ENCODE peak calls at places on chromosomes 13 and 19, in six cellular contexts. B, L, C, W, O and S are unnamed samples. For H3K36me3, the result is how much of the 10 kb centered on the place peaks cover.

GRCh38 chr13:97879646-97880297 is 73.7 kb upstream of the IPO5 start:
- DNase-seq in B (no peak), L (no peak), C (no peak), W (no peak), O (no peak), S (no peak)

GRCh38 chr13:30192320-30193093 is 114.8 kb downstream of the KATNAL1 start:
- DNase-seq in B (no peak), L (no peak), C (no peak), W (no peak), O (no peak), S (no peak)

GRCh38 chr19:8609210-8610040 is 1.1 kb downstream of the ADAMTS10 start:
- DNase-seq in B (peak), L (peak), C (peak), W (peak), O (peak), S (peak)

GRCh38 chr19:8161135-8161646 is 11.8 kb upstream of the FBN3 start:
- DNase-seq in B (peak), L (peak), C (peak), W (no peak), O (no peak), S (no peak)

GRCh38 chr13:47294691-47295090 is 397.8 kb upstream of the HTR2A start:
- DNase-seq in B (no peak), L (no peak), C (no peak), W (no peak), O (no peak), S (no peak)

GRCh38 chr13:107203146-107203847 is 635.4 kb upstream of the ARGLU1 start:
- DNase-seq in B (no peak), L (no peak), C (peak), W (no peak), O (no peak), S (no peak)

GRCh38 chr19:7908742-7909461 is 5.2 kb downstream of the MAP2K7 start:
- DNase-seq in B (no peak), L (no peak), C (no peak), W (no peak), O (no peak), S (peak)

GRCh38 chr19:294341-294818 is 3.2 kb upstream of the PLPP2 start:
- DNase-seq in B (no peak), L (no peak), C (no peak), W (no peak), O (no peak), S (no peak)

GRCh38 chr19:30284209-30284608 is 88.0 kb upstream of the ZNF536 start:
- DNase-seq in B (no peak), L (no peak), C (no peak), W (no peak), O (no peak), S (no peak)

GRCh38 chr19:47447470-47448359 is 24.0 kb downstream of the SLC8A2 start:
- DNase-seq in B (no peak), L (peak), C (peak), W (no peak), O (peak), S (peak)

GRCh38 chr13:50080856-50081105 is 65.5 kb downstream of the KCNRG start:
- DNase-seq in B (no peak), L (no peak), C (no peak), W (no peak), O (no peak), S (no peak)

GRCh38 chr13:24630851-24631341 is 49.3 kb upstream of the ATP12A start:
- DNase-seq in B (no peak), L (peak), C (no peak), W (no peak), O (peak), S (no peak)

GRCh38 chr19:5172859-5173577 is 167.6 kb downstream of the PTPRS start:
- DNase-seq in B (no peak), L (peak), C (no peak), W (no peak), O (peak), S (no peak)

GRCh38 chr13:48902421-48902820 is 73.3 kb upstream of the FNDC3A start:
- DNase-seq in B (no peak), L (no peak), C (no peak), W (no peak), O (no peak), S (no peak)

GRCh38 chr19:39030854-39031367 is 1.4 kb downstream of the FBXO27 start:
- DNase-seq in B (no peak), L (no peak), C (no peak), W (no peak), O (no peak), S (no peak)

GRCh38 chr13:41311607-41312500 is 787 bp downstream of the NAA16 start:
- DNase-seq in B (peak), L (no peak), C (peak), W (peak), O (peak), S (peak)

GRCh38 chr13:71879945-71880344 is 12.9 kb upstream of the DACH1 start:
- DNase-seq in B (no peak), L (no peak), C (no peak), W (no peak), O (no peak), S (no peak)

GRCh38 chr13:53052675-53053074 is 24.1 kb downstream of the OLFM4 start:
- DNase-seq in B (no peak), L (no peak), C (no peak), W (no peak), O (no peak), S (no peak)

GRCh38 chr19:7230826-7231225 is 63.4 kb downstream of the INSR start:
- DNase-seq in B (no peak), L (no peak), C (peak), W (peak), O (peak), S (peak)

DNA sequence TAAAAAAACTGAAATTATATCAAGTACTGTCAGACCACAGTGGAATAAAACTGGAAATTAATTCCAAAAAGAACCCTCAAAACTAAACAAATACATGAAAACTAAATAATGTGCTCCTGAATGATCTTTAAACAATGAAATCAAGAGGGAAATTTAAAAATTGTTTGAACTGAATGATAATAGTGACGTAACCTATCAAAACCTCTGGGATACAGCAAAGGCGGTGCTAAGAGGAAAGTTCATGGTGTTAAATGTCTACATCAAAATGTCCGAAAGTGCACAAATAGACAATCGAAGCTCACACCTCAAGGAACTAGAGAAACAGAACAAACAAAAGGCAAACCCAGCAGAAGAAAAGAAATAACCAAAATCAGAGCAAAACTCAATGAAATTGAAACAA is 70.8 kb upstream of the TUBA3C start:
- DNase-seq in B (no peak), L (no peak), C (no peak), W (no peak), O (no peak), S (no peak)
- H3K36me3 ChIP-seq in B (under half), L (under half), C (under half), W (under half), O (under half), S (under half)

GRCh38 chr19:45403781-45404556 is 900 bp downstream of the PPP1R13L start:
- DNase-seq in B (peak), L (peak), C (peak), W (peak), O (peak), S (peak)

GRCh38 chr19:45406957-45407375 is 522 bp downstream of the POLR1G start:
- DNase-seq in B (no peak), L (no peak), C (no peak), W (no peak), O (no peak), S (no peak)

GRCh38 chr19:45406165-45406956 is at the start of gene POLR1G:
- DNase-seq in B (peak), L (peak), C (peak), W (peak), O (peak), S (peak)

GRCh38 chr19:45404557-45405434 is at the start of gene PPP1R13L:
- DNase-seq in B (peak), L (peak), C (peak), W (peak), O (peak), S (peak)

DNA sequence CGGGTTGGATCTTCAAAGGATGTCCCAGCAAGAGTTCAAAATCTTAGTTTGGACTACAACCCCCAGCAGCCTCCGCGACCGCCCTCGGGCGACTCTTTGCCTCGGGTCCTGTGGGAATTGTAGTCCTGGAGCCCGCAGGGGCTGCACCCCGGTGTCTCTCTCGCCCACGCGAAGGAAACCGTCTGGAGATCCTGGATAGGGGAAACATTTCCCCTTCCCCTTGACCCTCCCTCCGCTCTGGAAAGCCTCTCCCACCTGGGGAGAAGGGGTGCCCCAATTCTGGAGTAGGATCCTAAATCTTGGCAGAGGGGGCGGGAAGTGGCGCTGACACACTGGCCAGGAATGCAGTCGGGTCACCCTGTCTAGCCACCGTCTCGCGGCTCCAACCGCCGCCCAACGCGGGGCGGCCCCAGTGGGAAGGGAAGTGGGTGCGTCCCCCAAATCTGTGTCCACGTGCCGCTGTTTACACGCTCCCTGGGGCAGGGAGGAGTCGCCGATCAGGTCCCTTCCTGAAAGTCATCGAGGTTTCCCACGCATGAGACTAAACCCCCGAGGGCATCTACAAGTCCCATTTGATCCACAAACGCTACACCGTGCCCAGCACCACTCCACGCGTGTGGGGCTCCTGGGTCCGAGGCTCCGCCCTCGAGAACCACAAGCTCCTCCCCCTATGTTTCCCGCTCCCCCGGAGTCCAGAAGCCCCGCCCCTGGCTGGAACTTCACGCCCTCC is 731 bp upstream of the PPP1R13L start:
- DNase-seq in B (peak), L (peak), C (peak), W (peak), O (peak), S (peak)
- TF ChIP-seq POLR2A in B (no peak), L (peak), C (no peak), W (no peak), O (no peak), S (peak)

DNA sequence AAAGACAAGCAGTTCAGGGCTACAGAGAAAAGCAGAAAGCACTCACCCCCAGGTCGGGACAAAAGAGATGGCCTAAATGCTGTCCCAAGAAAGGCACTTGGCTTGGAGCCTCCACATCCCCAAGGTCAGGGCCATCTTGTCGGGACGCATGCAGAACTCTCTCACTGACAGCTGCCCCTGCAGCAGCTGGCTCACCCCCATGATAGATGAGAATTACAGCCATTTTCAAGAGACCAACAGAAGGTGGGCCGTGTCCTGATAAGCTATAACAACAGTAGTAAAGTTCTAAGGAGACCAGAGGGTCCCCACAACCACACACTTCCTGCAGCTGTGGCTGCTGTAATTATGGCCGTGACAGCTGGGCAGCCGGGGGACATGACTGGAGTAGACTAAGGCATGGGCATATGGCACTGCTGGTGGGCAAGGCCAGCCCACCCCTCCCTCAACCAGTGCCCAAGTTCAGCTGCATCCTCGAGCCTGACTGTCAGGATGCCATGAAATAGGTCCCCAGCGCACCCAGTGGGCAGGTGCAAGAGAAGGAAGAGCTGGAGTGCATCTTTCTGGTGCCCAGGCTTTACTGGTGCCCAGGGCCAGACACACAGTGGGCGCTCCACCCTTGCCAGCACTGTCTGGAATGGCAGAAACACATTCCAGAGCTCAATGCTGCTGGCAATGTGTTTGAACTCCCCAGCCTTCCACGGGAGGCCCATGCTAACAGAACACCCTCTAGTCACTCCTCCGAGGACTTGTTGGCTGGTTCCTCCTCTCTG is 436.7 kb upstream of the ZNF507 start:
- DNase-seq in B (no peak), L (no peak), C (peak), W (no peak), O (peak), S (peak)
- H3K36me3 ChIP-seq in B (under half), L (under half), C (under half), W (under half), O (under half), S (under half)

GRCh38 chr13:45034342-45034741 is 45.0 kb downstream of the GPALPP1 start:
- DNase-seq in B (no peak), L (no peak), C (no peak), W (no peak), O (no peak), S (no peak)
- TF ChIP-seq POLR2A in B (no peak), L (no peak), C (no peak), W (no peak), O (no peak), S (no peak)

GRCh38 chr13:20053891-20054290 is 95.4 kb downstream of the ZMYM2 start:
- DNase-seq in B (no peak), L (no peak), C (no peak), W (no peak), O (no peak), S (no peak)

GRCh38 chr13:20053016-20053415 is 94.5 kb downstream of the ZMYM2 start:
- DNase-seq in B (no peak), L (no peak), C (peak), W (no peak), O (peak), S (no peak)

GRCh38 chr13:20057214-20057613 is 98.7 kb downstream of the ZMYM2 start:
- DNase-seq in B (no peak), L (no peak), C (no peak), W (no peak), O (no peak), S (no peak)

GRCh38 chr13:20051366-20051765 is 92.8 kb downstream of the ZMYM2 start:
- DNase-seq in B (no peak), L (no peak), C (no peak), W (no peak), O (no peak), S (no peak)

DNA sequence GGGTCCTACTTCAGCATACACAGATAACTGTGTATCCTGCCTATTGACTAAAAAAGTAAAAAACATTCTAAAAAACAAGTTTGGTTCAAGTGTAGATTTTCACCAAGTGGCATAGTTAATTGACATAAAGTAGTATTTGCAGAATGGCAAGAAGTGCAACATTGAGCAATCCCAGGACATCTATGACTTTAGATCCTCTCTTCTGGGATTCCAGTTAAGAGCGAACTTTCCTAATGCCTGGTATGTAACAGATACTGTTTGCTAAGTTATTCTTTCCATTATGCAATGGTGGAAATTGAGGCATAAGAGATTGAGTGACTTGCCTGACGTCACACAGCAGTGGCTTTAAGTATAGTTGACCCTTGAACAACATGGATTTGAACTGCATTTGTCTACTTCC is 96.1 kb downstream of the ZMYM2 start:
- DNase-seq in B (no peak), L (no peak), C (no peak), W (no peak), O (no peak), S (no peak)
- H3K36me3 ChIP-seq in B (under half), L (under half), C (under half), W (half or more), O (under half), S (under half)

DNA sequence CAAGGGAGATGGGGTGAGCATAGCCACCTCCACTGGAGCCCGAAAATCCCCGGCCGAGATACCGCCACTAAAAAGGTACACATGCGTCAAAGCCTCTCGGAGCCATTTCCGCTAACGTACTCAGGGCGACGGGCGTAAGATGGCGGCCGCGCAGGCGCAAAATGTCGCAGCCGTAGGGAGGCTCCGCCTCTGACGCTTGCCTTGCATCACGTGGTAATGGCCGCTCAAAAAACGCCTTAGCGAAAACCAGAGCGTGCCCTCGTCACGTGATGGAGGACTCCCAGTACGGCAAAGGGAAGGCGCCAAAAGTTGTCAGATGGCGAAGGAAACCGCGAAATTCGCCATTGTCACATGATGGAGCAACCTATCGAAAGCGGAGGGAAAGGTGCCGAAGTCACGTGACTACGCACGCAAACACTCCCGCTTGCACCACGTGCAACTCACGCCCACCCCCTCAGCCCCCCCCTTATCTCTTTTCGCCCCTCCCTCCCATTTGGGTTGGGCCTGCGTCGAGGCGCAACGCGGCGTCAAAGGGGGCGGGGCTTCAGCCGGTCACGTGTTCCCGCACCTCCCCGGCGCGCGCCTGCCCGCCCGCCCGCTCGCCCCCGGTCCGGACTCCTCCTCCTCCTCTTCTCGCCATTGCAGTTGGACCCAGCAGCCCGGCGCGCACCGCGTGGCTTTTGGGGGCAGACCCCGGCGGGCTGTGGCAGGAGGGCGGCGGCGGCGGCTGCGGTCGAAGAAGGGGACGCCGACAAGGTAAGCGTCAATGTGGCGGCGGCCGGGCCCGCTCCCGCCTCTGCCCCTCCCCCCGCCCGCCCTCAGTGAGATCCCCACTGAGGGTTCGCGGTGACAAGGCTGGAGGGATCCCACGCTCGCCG is at the start of gene ILF3:
- DNase-seq in B (peak), L (peak), C (peak), W (peak), O (peak), S (peak)
- TF ChIP-seq POLR2A in B (peak), L (peak), C (peak), W (peak), O (peak), S (peak)

DNA sequence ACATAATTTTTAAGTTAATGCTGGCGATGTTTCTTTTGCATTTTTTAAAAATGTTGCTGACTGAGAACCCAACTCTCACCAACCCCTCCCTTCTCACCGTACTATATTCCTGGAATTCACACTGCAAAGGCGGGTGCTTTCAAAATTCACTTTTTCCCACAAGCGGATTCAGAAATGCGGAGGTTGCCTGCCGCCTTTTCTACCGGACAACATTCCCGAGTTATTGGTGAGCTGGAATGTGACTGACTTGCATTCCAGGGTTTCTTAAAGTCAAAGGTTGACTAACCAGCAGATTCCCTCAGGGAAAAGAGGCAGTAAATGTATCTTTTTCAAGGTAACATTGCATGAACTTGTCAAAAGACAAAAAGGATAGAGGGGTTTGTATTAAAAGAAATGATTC is 113.3 kb downstream of the RAB20 start:
- DNase-seq in B (no peak), L (no peak), C (no peak), W (no peak), O (no peak), S (no peak)
- H3K36me3 ChIP-seq in B (under half), L (under half), C (under half), W (half or more), O (under half), S (under half)

GRCh38 chr19:4036576-4037300 is 29.2 kb downstream of the PIAS4 start:
- DNase-seq in B (no peak), L (no peak), C (no peak), W (no peak), O (no peak), S (no peak)
- TF ChIP-seq POLR2A in B (no peak), L (peak), C (no peak), W (no peak), O (no peak), S (no peak)